ENCODE peak calls at places on chromosomes 5 and 9, in four cellular contexts. G is posterior vena cava, N is cardiac fibroblast, B is chondrocyte. J is an unnamed sample.

GRCh38 chr5:110027527-110028322 is 338.0 kb downstream of the MAN2A1 start:
- DNase-seq in G (no peak), N (peak), B (no peak), J (no peak)

GRCh38 chr5:949815-950560 is 57.3 kb downstream of the TRIP13 start:
- DNase-seq in G (peak), N (no peak), B (no peak), J (no peak)

GRCh38 chr5:37859805-37860204 is 20.0 kb upstream of the GDNF start:
- DNase-seq in G (no peak), N (no peak), B (no peak), J (no peak)

GRCh38 chr9:92294297-92294676 is 790 bp upstream of the IARS1 start:
- DNase-seq in G (no peak), N (peak), B (no peak), J (peak)

GRCh38 chr5:157520911-157521703 is 54.5 kb downstream of the ADAM19 start:
- DNase-seq in G (peak), N (peak), B (no peak), J (peak)

GRCh38 chr5:8884029-8884428 is 661.8 kb downstream of the SEMA5A start:
- DNase-seq in G (no peak), N (no peak), B (no peak), J (no peak)

GRCh38 chr9:134491856-134492255 is 149.7 kb upstream of the COL5A1 start:
- DNase-seq in G (peak), N (no peak), B (no peak), J (no peak)

GRCh38 chr9:130036099-130036498 is 6.9 kb downstream of the FNBP1 start:
- DNase-seq in G (no peak), N (peak), B (no peak), J (peak)

GRCh38 chr9:131545003-131545785 is at the start of gene PRRT1B:
- DNase-seq in G (peak), N (no peak), B (no peak), J (no peak)

GRCh38 chr5:13591621-13592020 is 352.9 kb downstream of the DNAH5 start:
- DNase-seq in G (no peak), N (peak), B (no peak), J (peak)

GRCh38 chr9:24245988-24246387 is 299.7 kb downstream of the IZUMO3 start:
- DNase-seq in G (no peak), N (peak), B (no peak), J (peak)

GRCh38 chr5:73853091-73853490 is 227.1 kb downstream of the ARHGEF28 start:
- DNase-seq in G (no peak), N (no peak), B (no peak), J (peak)

GRCh38 chr5:94243612-94244011 is 374.8 kb downstream of the KIAA0825 start:
- DNase-seq in G (no peak), N (no peak), B (no peak), J (peak)

GRCh38 chr9:38294561-38294960 is 97.9 kb upstream of the ALDH1B1 start:
- DNase-seq in G (no peak), N (peak), B (no peak), J (no peak)

GRCh38 chr9:126461029-126461428 is 134.4 kb downstream of the MVB12B start:
- DNase-seq in G (no peak), N (no peak), B (no peak), J (no peak)

GRCh38 chr5:112554089-112554977 is 135.3 kb upstream of the EPB41L4A start:
- DNase-seq in G (no peak), N (peak), B (no peak), J (peak)

GRCh38 chr9:8489845-8490244 is 690.3 kb upstream of the DMAC1 start:
- DNase-seq in G (no peak), N (no peak), B (no peak), J (no peak)

GRCh38 chr9:121633144-121633714 is 18.2 kb upstream of the DAB2IP start:
- DNase-seq in G (no peak), N (no peak), B (no peak), J (no peak)

GRCh38 chr9:136254381-136255165 is 9.0 kb upstream of the QSOX2 start:
- DNase-seq in G (no peak), N (no peak), B (no peak), J (no peak)

GRCh38 chr5:157217289-157218024 is 36.8 kb downstream of the ITK start:
- DNase-seq in G (no peak), N (no peak), B (no peak), J (no peak)

GRCh38 chr5:149205625-149206523 is 64.6 kb downstream of the ABLIM3 start:
- DNase-seq in G (peak), N (peak), B (no peak), J (no peak)

GRCh38 chr5:174325441-174325840 is 279.9 kb downstream of the NSG2 start:
- DNase-seq in G (peak), N (no peak), B (peak), J (no peak)

J was measured in GM03348.